ENCODE peak calls at places on chromosomes 1 and 21, in eight cellular contexts. E is sigmoid colon; J is PC-3; Q is CD8-positive, alpha-beta T cell; F is K562; B is mesenchymal stem cell; L is colonic mucosa; D is psoas muscle. G is an unnamed sample.

GRCh38 chr1:171909711-171910110 is 68.4 kb downstream of the DNM3 start:
- DNase-seq in B (no peak), D (no peak), Q (no peak), L (no peak), E (no peak), F (no peak), J (no peak), G (no peak)

GRCh38 chr1:207244409-207244801 is 77.1 kb upstream of the CD55 start:
- DNase-seq in J (no peak), B (no peak), F (no peak), L (no peak), E (no peak), Q (no peak), D (no peak), G (no peak)

GRCh38 chr1:16621300-16621658 is 7.9 kb upstream of the NBPF1 start:
- DNase-seq in E (no peak), D (no peak), B (no peak), L (no peak), Q (no peak), F (no peak), J (no peak), G (no peak)

GRCh38 chr1:19462781-19463180 is 22.6 kb downstream of the CAPZB start:
- DNase-seq in J (no peak), L (no peak), F (no peak), B (no peak), E (no peak), Q (no peak), D (no peak), G (no peak)

GRCh38 chr21:16133248-16133647 is 403.5 kb downstream of the USP25 start:
- DNase-seq in L (no peak), B (no peak), J (no peak), E (no peak), F (no peak), Q (no peak), D (no peak), G (no peak)

GRCh38 chr1:88648706-88649105 is 35.4 kb upstream of the PKN2 start:
- DNase-seq in B (no peak), J (no peak), F (no peak), Q (no peak), D (no peak), E (no peak), L (no peak), G (no peak)

GRCh38 chr1:246517391-246517790 is 10.3 kb upstream of the SMYD3 start:
- DNase-seq in F (no peak), B (no peak), Q (no peak), D (no peak), E (no peak), L (no peak), J (no peak), G (no peak)

GRCh38 chr1:10510520-10511493 is 36.1 kb downstream of the PEX14 start:
- DNase-seq in L (peak; percentile 58), D (peak; percentile 51), B (peak; percentile 85), J (peak; percentile 93), Q (peak; percentile 41), E (peak; percentile 68), F (peak; percentile 90), G (no peak)

GRCh38 chr21:26131554-26131953 is 39.0 kb downstream of the APP start:
- DNase-seq in F (no peak), J (no peak), D (no peak), L (no peak), E (no peak), B (no peak), Q (no peak), G (no peak)

GRCh38 chr21:26138615-26139257 is 31.8 kb downstream of the APP start:
- DNase-seq in F (no peak), E (no peak), B (peak; percentile 38), L (no peak), J (peak; percentile 51), Q (no peak), D (no peak), G (no peak)

GRCh38 chr21:26137379-26138060 is 33.0 kb downstream of the APP start:
- DNase-seq in E (no peak), F (no peak), D (no peak), Q (no peak), B (peak; percentile 53), L (no peak), J (peak; percentile 43), G (no peak)

GRCh38 chr21:26136686-26137085 is 33.9 kb downstream of the APP start:
- DNase-seq in E (no peak), Q (no peak), B (no peak), D (no peak), F (no peak), L (no peak), J (no peak), G (no peak)

GRCh38 chr21:26135520-26135919 is 35.0 kb downstream of the APP start:
- DNase-seq in E (no peak), F (no peak), D (no peak), Q (no peak), L (no peak), J (no peak), B (no peak), G (no peak)
- H3K27ac ChIP-seq in E (no peak overlapping the region), F (no peak overlapping the region), D (no peak overlapping the region), Q (no peak overlapping the region), L (no peak overlapping the region), J (no peak overlapping the region), B (no peak overlapping the region), G (no peak overlapping the region)

GRCh38 chr1:220186752-220187151 is 85.5 kb downstream of the RAB3GAP2 start:
- DNase-seq in Q (no peak), B (no peak), L (no peak), D (no peak), E (no peak), F (no peak), J (no peak), G (no peak)

GRCh38 chr1:220184503-220184902 is 87.8 kb downstream of the RAB3GAP2 start:
- DNase-seq in B (no peak), E (no peak), J (no peak), Q (no peak), F (no peak), L (no peak), D (no peak), G (no peak)

GRCh38 chr1:220176540-220176939 is 82.6 kb downstream of the IARS2 start:
- DNase-seq in E (no peak), B (no peak), D (no peak), Q (no peak), F (no peak), L (no peak), J (no peak), G (no peak)

GRCh38 chr1:220182656-220183055 is 88.7 kb downstream of the IARS2 start:
- DNase-seq in J (no peak), D (no peak), E (no peak), L (no peak), Q (no peak), F (no peak), B (no peak), G (no peak)

DNA sequence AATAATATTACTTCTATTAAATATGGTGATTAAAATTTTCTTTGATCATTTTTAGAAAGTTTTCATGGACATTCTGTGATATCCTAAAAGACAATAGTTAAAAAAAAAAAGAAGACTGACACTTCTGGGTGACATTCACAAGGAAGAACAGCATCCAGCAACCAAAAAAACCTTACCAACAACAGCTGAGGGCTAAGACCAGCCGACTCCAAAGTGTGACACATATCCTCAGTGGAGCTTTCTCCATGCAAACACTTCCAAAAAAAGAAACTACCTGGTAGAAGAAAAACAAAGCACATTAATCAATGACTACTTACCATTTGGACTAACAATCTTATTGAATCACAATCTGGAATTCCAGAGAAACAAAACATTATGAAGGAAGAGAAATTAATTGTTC is 88.1 kb downstream of the IARS2 start:
- DNase-seq in B (no peak), F (no peak), D (no peak), J (no peak), Q (no peak), L (no peak), E (no peak), G (no peak)
- H3K36me3 ChIP-seq in B (peaks cover 4% of the 10 kb centered on the region), F (peaks cover 51% of the 10 kb centered on the region), D (no peaks in the 10 kb centered on the region), J (peaks cover 22% of the 10 kb centered on the region), Q (peaks cover 6% of the 10 kb centered on the region), L (no peaks in the 10 kb centered on the region), E (peaks cover 30% of the 10 kb centered on the region), G (no peaks in the 10 kb centered on the region)

GRCh38 chr1:147086129-147086528 is 86.1 kb downstream of the PRKAB2 start:
- DNase-seq in F (no peak), J (no peak), Q (no peak), D (no peak), E (no peak), B (no peak), L (no peak), G (no peak)

GRCh38 chr1:147080671-147081394 is 91.4 kb downstream of the PRKAB2 start:
- DNase-seq in L (no peak), J (no peak), D (no peak), Q (no peak), F (no peak), E (no peak), B (no peak), G (no peak)

GRCh38 chr1:147080013-147080661 is 92.1 kb downstream of the PRKAB2 start:
- DNase-seq in J (no peak), D (no peak), B (no peak), F (no peak), L (no peak), E (no peak), Q (no peak), G (no peak)

GRCh38 chr1:147084273-147085096 is 87.8 kb downstream of the PRKAB2 start:
- DNase-seq in F (peak; percentile 85), J (no peak), D (peak; percentile 46), L (peak; percentile 72), Q (peak; percentile 18), B (peak; percentile 98), E (peak; percentile 76), G (peak; percentile 25)

GRCh38 chr1:147083919-147084272 is 88.4 kb downstream of the PRKAB2 start:
- DNase-seq in J (no peak), D (no peak), F (no peak), E (no peak), L (no peak), B (no peak), Q (no peak), G (no peak)
- H3K27me3 ChIP-seq in J (no peaks in the 10 kb centered on the region), D (peaks cover 23% of the 10 kb centered on the region), F (peaks cover 22% of the 10 kb centered on the region), E (peaks cover 26% of the 10 kb centered on the region), L (peaks cover 43% of the 10 kb centered on the region), B (peaks cover 50% of the 10 kb centered on the region), Q (peaks cover 22% of the 10 kb centered on the region), G (peaks cover 47% of the 10 kb centered on the region)

GRCh38 chr1:243735457-243735856 is 114.6 kb downstream of the AKT3 start:
- DNase-seq in E (no peak), Q (no peak), J (no peak), L (no peak), D (no peak), B (no peak), F (no peak), G (no peak)

GRCh38 chr1:243740255-243740999 is 109.6 kb downstream of the AKT3 start:
- DNase-seq in B (peak; percentile 16), Q (no peak), L (no peak), J (no peak), F (no peak), D (no peak), E (no peak), G (no peak)

GRCh38 chr1:243734311-243734700 is 115.7 kb downstream of the AKT3 start:
- DNase-seq in J (no peak), Q (no peak), B (peak; percentile 26), D (no peak), L (no peak), E (no peak), F (no peak), G (no peak)

GRCh38 chr1:243739335-243740003 is 110.6 kb downstream of the AKT3 start:
- DNase-seq in Q (no peak), B (no peak), D (no peak), L (no peak), F (no peak), E (no peak), J (no peak), G (no peak)

DNA sequence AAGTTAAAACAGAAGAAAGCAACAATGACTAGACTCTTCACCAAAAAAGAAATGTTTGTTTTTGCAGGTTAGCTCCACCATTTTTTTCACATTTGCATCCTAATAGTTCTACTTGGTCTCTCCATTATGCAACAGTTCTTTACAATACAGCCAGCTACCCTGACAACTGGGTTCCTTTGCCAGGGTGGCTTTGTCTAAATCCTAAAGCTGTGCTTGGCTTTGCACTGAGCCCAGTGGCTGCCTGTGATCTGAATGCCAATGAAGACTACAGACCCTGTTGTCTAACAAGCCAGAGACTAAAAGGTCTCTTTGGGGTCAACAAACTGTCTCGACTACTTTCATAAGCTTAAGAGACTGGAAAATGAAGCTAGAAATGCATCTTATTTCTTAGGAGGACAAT is 112.0 kb downstream of the AKT3 start:
- DNase-seq in L (no peak), J (no peak), Q (no peak), D (no peak), B (no peak), F (no peak), E (no peak), G (no peak)
- H3K27ac ChIP-seq in L (no peak overlapping the region), J (no peak overlapping the region), Q (no peak overlapping the region), D (no peak overlapping the region), B (no peak overlapping the region), F (no peak overlapping the region), E (no peak overlapping the region), G (no peak overlapping the region)